ENCODE peak calls at places on chromosomes 5 and 9, in five cellular contexts. W, Q, H, K and R are unnamed samples.
A peak's percentile ranks its signal among the peaks of the same experiment; 100 is the strongest.

GRCh38 chr9:136333486-136333885 is 6.1 kb downstream of the GPSM1 start:
- DNase-seq in W (no peak), Q (no peak), H (no peak), K (no peak), R (no peak)

GRCh38 chr5:64570395-64570996 is 64.7 kb downstream of the RGS7BP start:
- DNase-seq in W (no peak), Q (no peak), H (no peak), K (no peak), R (no peak)

GRCh38 chr5:139637438-139638089 is 10.6 kb upstream of the CXXC5 start:
- DNase-seq in W (peak; percentile 87), Q (peak; percentile 84), H (no peak), K (peak; percentile 74), R (peak; percentile 75)

GRCh38 chr5:102826629-102827028 is 71.5 kb downstream of the PAM start:
- DNase-seq in W (no peak), Q (no peak), H (no peak), K (no peak), R (no peak)

GRCh38 chr5:142716963-142717362 is 31.1 kb upstream of the FGF1 start:
- DNase-seq in W (no peak), Q (peak; percentile 59), H (peak; percentile 29), K (peak; percentile 66), R (peak; percentile 56)

GRCh38 chr5:98499892-98500291 is 273.6 kb upstream of the RGMB start:
- DNase-seq in W (no peak), Q (no peak), H (no peak), K (no peak), R (no peak)

GRCh38 chr5:176425138-176425537 is 8.8 kb upstream of the CLTB start:
- DNase-seq in W (no peak), Q (no peak), H (peak; percentile 73), K (no peak), R (no peak)

GRCh38 chr5:15577132-15577531 is 77.2 kb downstream of the FBXL7 start:
- DNase-seq in W (no peak), Q (peak; percentile 5), H (no peak), K (no peak), R (no peak)

GRCh38 chr5:41835625-41836024 is 34.6 kb downstream of the OXCT1 start:
- DNase-seq in W (peak; percentile 17), Q (peak; percentile 10), H (peak; percentile 42), K (peak; percentile 87), R (peak; percentile 12)

GRCh38 chr9:93397664-93398381 is 53.7 kb upstream of the FAM120A start:
- DNase-seq in W (no peak), Q (no peak), H (no peak), K (peak; percentile 80), R (no peak)

GRCh38 chr5:124457901-124458300 is 288.5 kb downstream of the ZNF608 start:
- DNase-seq in W (no peak), Q (no peak), H (no peak), K (no peak), R (no peak)

GRCh38 chr5:150774145-150774544 is 4.4 kb upstream of the SMIM3 start:
- DNase-seq in W (no peak), Q (no peak), H (peak; percentile 82), K (peak; percentile 95), R (no peak)

GRCh38 chr9:106878943-106879916 is 16.3 kb downstream of the ZNF462 start:
- DNase-seq in W (peak; percentile 75), Q (no peak), H (peak; percentile 88), K (peak; percentile 99), R (no peak)

GRCh38 chr5:53008751-53009150 is 19.6 kb downstream of the ITGA2 start:
- DNase-seq in W (no peak), Q (no peak), H (no peak), K (peak; percentile 80), R (no peak)

GRCh38 chr9:74498616-74499095 is 1.5 kb downstream of the RORB start:
- DNase-seq in W (no peak), Q (peak; percentile 42), H (no peak), K (no peak), R (peak; percentile 20)

GRCh38 chr5:124612023-124612422 is 134.4 kb downstream of the ZNF608 start:
- DNase-seq in W (no peak), Q (no peak), H (no peak), K (no peak), R (no peak)

GRCh38 chr9:106861585-106862114 is 1.3 kb upstream of the ZNF462 start:
- DNase-seq in W (no peak), Q (no peak), H (no peak), K (no peak), R (no peak)

GRCh38 chr5:59187772-59188347 is 605.0 kb downstream of the RAB3C start:
- DNase-seq in W (no peak), Q (no peak), H (no peak), K (peak; percentile 56), R (no peak)

GRCh38 chr9:18605763-18606162 is 131.8 kb downstream of the ADAMTSL1 start:
- DNase-seq in W (peak; percentile 49), Q (no peak), H (no peak), K (peak; percentile 77), R (no peak)

GRCh38 chr5:40991168-40991980 is 79.8 kb downstream of the MROH2B start:
- DNase-seq in W (peak; percentile 63), Q (no peak), H (peak; percentile 67), K (peak; percentile 96), R (no peak)

GRCh38 chr5:17219006-17219422 is 1.6 kb downstream of the BASP1 start:
- DNase-seq in W (no peak), Q (peak; percentile 69), H (no peak), K (no peak), R (peak; percentile 51)

GRCh38 chr9:127910613-127911205 is 6.1 kb downstream of the ST6GALNAC4 start:
- DNase-seq in W (no peak), Q (no peak), H (no peak), K (peak; percentile 43), R (no peak)

GRCh38 chr9:130893250-130894101 is 3.1 kb downstream of the QRFP start:
- DNase-seq in W (no peak), Q (peak; percentile 57), H (no peak), K (no peak), R (no peak)

GRCh38 chr9:118128313-118128712 is 424.1 kb downstream of the TLR4 start:
- DNase-seq in W (no peak), Q (no peak), H (no peak), K (no peak), R (no peak)
- TF ChIP-seq CTCF in W (no peak), Q (no peak), H (no peak), K (no peak), R (no peak)

DNA sequence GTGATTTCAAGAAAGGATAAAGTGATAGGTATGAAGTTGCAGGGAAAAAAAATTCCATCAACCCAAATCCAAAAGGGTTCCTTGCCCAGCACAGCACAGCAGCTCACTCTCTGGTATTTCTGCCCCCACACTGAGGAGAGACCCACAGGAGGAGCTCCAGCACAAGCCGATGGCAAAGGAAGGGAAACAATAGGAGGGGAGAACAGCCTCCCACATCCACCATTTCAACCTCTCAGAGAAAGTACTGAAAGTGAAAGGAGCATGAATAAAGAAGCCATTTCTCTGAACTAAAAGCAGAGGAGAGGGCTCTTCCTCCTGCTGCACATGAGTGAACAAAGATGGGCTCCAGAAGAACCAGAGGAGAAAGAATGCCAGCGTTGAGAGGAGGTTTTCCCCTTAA is 54.9 kb upstream of the ZSWIM6 start:
- DNase-seq in W (no peak), Q (no peak), H (no peak), K (peak; percentile 46), R (no peak)
- TF ChIP-seq CTCF in W (peak; percentile 12), Q (no peak), H (peak; percentile 46), K (peak; percentile 29), R (no peak)

GRCh38 chr5:10115669-10116068 is 134.0 kb downstream of the ATPSCKMT start:
- DNase-seq in W (no peak), Q (no peak), H (no peak), K (no peak), R (no peak)

GRCh38 chr5:10106806-10107205 is 142.9 kb downstream of the ATPSCKMT start:
- DNase-seq in W (no peak), Q (no peak), H (no peak), K (peak; percentile 3), R (no peak)

GRCh38 chr5:10110228-10110627 is 139.5 kb downstream of the ATPSCKMT start:
- DNase-seq in W (no peak), Q (no peak), H (no peak), K (no peak), R (no peak)

GRCh38 chr5:10116594-10116993 is 133.1 kb downstream of the ATPSCKMT start:
- DNase-seq in W (no peak), Q (no peak), H (no peak), K (no peak), R (no peak)

DNA sequence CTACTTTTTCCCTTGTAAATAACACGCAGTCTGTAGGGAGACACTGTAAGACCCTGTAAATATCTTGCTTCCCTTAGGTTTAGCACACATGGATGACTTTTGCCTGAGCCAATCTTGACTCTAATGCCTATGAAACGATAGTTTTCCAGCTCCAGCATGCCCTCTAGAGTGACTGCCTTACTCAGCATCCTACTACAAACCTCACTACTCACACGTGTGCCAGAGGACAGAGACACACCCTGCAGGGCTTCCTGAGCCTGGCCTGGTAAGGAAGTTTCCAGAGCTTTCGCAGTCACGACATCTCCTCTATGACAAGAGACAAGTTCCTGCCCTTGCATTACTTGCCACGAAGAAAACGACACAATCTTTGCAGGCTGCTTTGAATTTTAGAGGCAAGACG is 138.1 kb downstream of the ATPSCKMT start:
- DNase-seq in W (no peak), Q (peak; percentile 20), H (peak; percentile 27), K (peak; percentile 54), R (peak; percentile 52)
- TF ChIP-seq CTCF in W (no peak), Q (peak; percentile 48), H (peak; percentile 60), K (peak; percentile 52), R (peak; percentile 62)

GRCh38 chr9:126583134-126583760 is 30.5 kb upstream of the LMX1B start:
- DNase-seq in W (no peak), Q (no peak), H (no peak), K (no peak), R (no peak)

GRCh38 chr9:126587187-126588185 is 26.2 kb upstream of the LMX1B start:
- DNase-seq in W (peak; percentile 26), Q (peak; percentile 22), H (no peak), K (no peak), R (no peak)

GRCh38 chr9:126584611-126585010 is 29.1 kb upstream of the LMX1B start:
- DNase-seq in W (no peak), Q (no peak), H (no peak), K (no peak), R (no peak)

GRCh38 chr9:126588491-126589168 is 25.1 kb upstream of the LMX1B start:
- DNase-seq in W (no peak), Q (no peak), H (no peak), K (no peak), R (no peak)

GRCh38 chr9:126586236-126586635 is 27.5 kb upstream of the LMX1B start:
- DNase-seq in W (no peak), Q (no peak), H (no peak), K (no peak), R (no peak)
- TF ChIP-seq CTCF in W (no peak), Q (no peak), H (no peak), K (no peak), R (no peak)

GRCh38 chr9:97109194-97109811 is 70.4 kb upstream of the CTSV start:
- DNase-seq in W (no peak), Q (peak; percentile 18), H (no peak), K (peak; percentile 42), R (no peak)
- TF ChIP-seq CTCF in W (no peak), Q (peak; percentile 34), H (peak; percentile 52), K (peak; percentile 55), R (peak; percentile 66)